ENCODE peak calls at places on chromosomes 6 and 20, in four cellular contexts. O, M, J and P are unnamed samples. For H3K27me3, the result is how much of the 10 kb centered on the place peaks cover.

GRCh38 chr6:116971959-116972358 is 94.9 kb downstream of the RFX6 start:
- DNase-seq in O (no peak), M (no peak), J (no peak), P (peak)

GRCh38 chr6:125791820-125792165 is 1.0 kb downstream of the NCOA7 start:
- DNase-seq in O (no peak), M (no peak), J (no peak), P (no peak)

GRCh38 chr6:11083491-11083890 is 10.1 kb upstream of the SMIM13 start:
- DNase-seq in O (no peak), M (no peak), J (no peak), P (peak)

GRCh38 chr6:85404497-85405174 is 45.2 kb upstream of the NT5E start:
- DNase-seq in O (no peak), M (no peak), J (no peak), P (peak)

GRCh38 chr6:43052842-43053544 is 658 bp downstream of the CUL7 start:
- DNase-seq in O (no peak), M (no peak), J (no peak), P (peak)

GRCh38 chr20:728022-728944 is 40.0 kb downstream of the SLC52A3 start:
- DNase-seq in O (no peak), M (no peak), J (peak), P (peak)

GRCh38 chr20:10523438-10523837 is 88.3 kb downstream of the SLX4IP start:
- DNase-seq in O (no peak), M (no peak), J (no peak), P (no peak)

GRCh38 chr6:189676-190075 is 102.6 kb upstream of the DUSP22 start:
- DNase-seq in O (no peak), M (no peak), J (no peak), P (no peak)

GRCh38 chr6:20473518-20473917 is 60.7 kb upstream of the CDKAL1 start:
- DNase-seq in O (no peak), M (no peak), J (no peak), P (no peak)

GRCh38 chr20:43840382-43841070 is 74.1 kb upstream of the TOX2 start:
- DNase-seq in O (peak), M (no peak), J (no peak), P (no peak)

GRCh38 chr6:89146748-89147715 is 1.2 kb downstream of the PM20D2 start:
- DNase-seq in O (no peak), M (no peak), J (no peak), P (no peak)

GRCh38 chr6:133198725-133199124 is 42.4 kb upstream of the EYA4 start:
- DNase-seq in O (no peak), M (no peak), J (no peak), P (no peak)

GRCh38 chr6:161163466-161164181 is 110.2 kb downstream of the AGPAT4 start:
- DNase-seq in O (no peak), M (no peak), J (no peak), P (no peak)

GRCh38 chr6:162726997-162727346 is 594 bp downstream of the PRKN start:
- DNase-seq in O (no peak), M (no peak), J (no peak), P (no peak)

GRCh38 chr6:135209803-135210202 is 28.7 kb downstream of the MYB start:
- DNase-seq in O (no peak), M (no peak), J (no peak), P (no peak)

GRCh38 chr20:36917943-36918342 is 33.6 kb downstream of the SAMHD1 start:
- DNase-seq in O (no peak), M (no peak), J (no peak), P (no peak)

GRCh38 chr6:45946352-45946751 is 69.3 kb downstream of the CLIC5 start:
- DNase-seq in O (no peak), M (no peak), J (peak), P (no peak)

GRCh38 chr6:12458558-12458957 is 168.4 kb downstream of the EDN1 start:
- DNase-seq in O (no peak), M (no peak), J (no peak), P (no peak)

GRCh38 chr6:24827970-24828369 is 29.3 kb upstream of the ARMH2 start:
- DNase-seq in O (no peak), M (no peak), J (no peak), P (no peak)

GRCh38 chr20:6921717-6922386 is 154.4 kb downstream of the BMP2 start:
- DNase-seq in O (no peak), M (no peak), J (no peak), P (no peak)

GRCh38 chr6:22357724-22358189 is 60.9 kb upstream of the PRL start:
- DNase-seq in O (no peak), M (no peak), J (no peak), P (no peak)

GRCh38 chr20:35991142-35991771 is 22.9 kb downstream of the CNBD2 start:
- DNase-seq in O (no peak), M (no peak), J (no peak), P (peak)

GRCh38 chr6:144469144-144469575 is 184.0 kb downstream of the UTRN start:
- DNase-seq in O (no peak), M (no peak), J (no peak), P (no peak)

GRCh38 chr6:89792881-89793280 is 26.7 kb downstream of the MDN1 start:
- DNase-seq in O (no peak), M (no peak), J (no peak), P (peak)

GRCh38 chr6:21310736-21311135 is 282.8 kb upstream of the SOX4 start:
- DNase-seq in O (no peak), M (no peak), J (no peak), P (no peak)

GRCh38 chr20:57938158-57939108 is 228.6 kb upstream of the PMEPA1 start:
- DNase-seq in O (no peak), M (no peak), J (no peak), P (peak)

GRCh38 chr6:135299256-135299655 is 118.1 kb downstream of the MYB start:
- DNase-seq in O (no peak), M (no peak), J (no peak), P (peak)

GRCh38 chr20:24497851-24498250 is 28.4 kb downstream of the SYNDIG1 start:
- DNase-seq in O (no peak), M (no peak), J (no peak), P (peak)

GRCh38 chr20:51634257-51634656 is 91.7 kb upstream of the NFATC2 start:
- DNase-seq in O (no peak), M (no peak), J (no peak), P (peak)

GRCh38 chr20:47127986-47128385 is 228.5 kb downstream of the ZMYND8 start:
- DNase-seq in O (no peak), M (no peak), J (no peak), P (no peak)

GRCh38 chr6:162343902-162344226 is 383.7 kb downstream of the PRKN start:
- DNase-seq in O (no peak), M (no peak), J (no peak), P (no peak)

GRCh38 chr20:44615876-44616603 is 33.7 kb downstream of the PKIG start:
- DNase-seq in O (no peak), M (no peak), J (no peak), P (no peak)

GRCh38 chr20:21707999-21708737 is 2.7 kb downstream of the PAX1 start:
- DNase-seq in O (no peak), M (no peak), J (peak), P (no peak)

GRCh38 chr6:106097368-106098231 is 11.5 kb downstream of the PRDM1 start:
- DNase-seq in O (peak), M (peak), J (no peak), P (no peak)

GRCh38 chr6:80165143-80165542 is 58.7 kb downstream of the BCKDHB start:
- DNase-seq in O (no peak), M (no peak), J (no peak), P (no peak)

GRCh38 chr6:80158478-80158989 is 52.1 kb downstream of the BCKDHB start:
- DNase-seq in O (no peak), M (no peak), J (no peak), P (no peak)

GRCh38 chr6:80161438-80161837 is 55.0 kb downstream of the BCKDHB start:
- DNase-seq in O (no peak), M (no peak), J (no peak), P (no peak)

GRCh38 chr6:80165819-80166218 is 59.3 kb downstream of the BCKDHB start:
- DNase-seq in O (no peak), M (no peak), J (no peak), P (no peak)

GRCh38 chr6:80163754-80164187 is 57.3 kb downstream of the BCKDHB start:
- DNase-seq in O (no peak), M (no peak), J (no peak), P (peak)
- H3K4me3 ChIP-seq in O (peak), M (no peak), J (no peak), P (no peak)

GRCh38 chr20:64107736-64108457 is 532 bp upstream of the NPBWR2 start:
- DNase-seq in O (no peak), M (no peak), J (peak), P (no peak)

GRCh38 chr20:64105846-64106434 is 1.4 kb downstream of the NPBWR2 start:
- DNase-seq in O (no peak), M (no peak), J (peak), P (no peak)

GRCh38 chr20:64106981-64107735 is at the start of gene NPBWR2:
- DNase-seq in O (no peak), M (no peak), J (peak), P (no peak)

GRCh38 chr20:64104667-64105451 is 2.5 kb downstream of the NPBWR2 start:
- DNase-seq in O (no peak), M (no peak), J (peak), P (no peak)

GRCh38 chr20:64106435-64106961 is 867 bp downstream of the NPBWR2 start:
- DNase-seq in O (no peak), M (no peak), J (peak), P (no peak)
- H3K27me3 ChIP-seq in O (under half), M (under half), J (under half), P (under half)

GRCh38 chr6:166626177-166627038 is 643 bp downstream of the RPS6KA2 start:
- DNase-seq in O (peak), M (no peak), J (peak), P (no peak)

GRCh38 chr6:166627039-166627874 is at the start of gene RPS6KA2:
- DNase-seq in O (peak), M (peak), J (peak), P (peak)

GRCh38 chr6:166623318-166623717 is 3.7 kb downstream of the RPS6KA2 start:
- DNase-seq in O (no peak), M (no peak), J (no peak), P (no peak)

GRCh38 chr6:166624275-166624674 is 2.8 kb downstream of the RPS6KA2 start:
- DNase-seq in O (no peak), M (no peak), J (no peak), P (no peak)

GRCh38 chr6:166625356-166625755 is 1.7 kb downstream of the RPS6KA2 start:
- DNase-seq in O (no peak), M (no peak), J (no peak), P (peak)
- H3K4me3 ChIP-seq in O (no peak), M (no peak), J (no peak), P (peak)

DNA sequence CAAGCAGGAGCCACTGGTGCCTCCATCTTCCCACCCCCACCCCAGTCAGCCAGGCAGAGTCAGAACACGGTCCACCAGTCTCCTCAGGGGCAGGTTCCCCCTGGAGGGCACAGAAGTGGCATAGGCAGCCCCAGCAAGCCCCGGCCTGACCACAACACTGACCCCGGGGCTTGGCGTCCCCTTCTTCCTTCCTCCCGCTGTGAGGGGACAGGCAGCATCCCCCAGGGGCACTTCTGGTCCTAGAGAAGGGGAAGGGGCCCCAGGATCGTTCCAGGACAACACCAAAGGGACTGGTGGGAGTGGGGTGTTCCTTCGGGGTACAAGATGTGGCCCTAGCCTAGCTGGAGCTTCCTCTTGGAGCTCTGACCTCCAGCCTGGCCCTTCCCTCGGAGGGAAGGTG is 36.1 kb downstream of the YTHDF1 start:
- DNase-seq in O (no peak), M (no peak), J (no peak), P (no peak)
- H3K27me3 ChIP-seq in O (under half), M (half or more), J (half or more), P (half or more)

DNA sequence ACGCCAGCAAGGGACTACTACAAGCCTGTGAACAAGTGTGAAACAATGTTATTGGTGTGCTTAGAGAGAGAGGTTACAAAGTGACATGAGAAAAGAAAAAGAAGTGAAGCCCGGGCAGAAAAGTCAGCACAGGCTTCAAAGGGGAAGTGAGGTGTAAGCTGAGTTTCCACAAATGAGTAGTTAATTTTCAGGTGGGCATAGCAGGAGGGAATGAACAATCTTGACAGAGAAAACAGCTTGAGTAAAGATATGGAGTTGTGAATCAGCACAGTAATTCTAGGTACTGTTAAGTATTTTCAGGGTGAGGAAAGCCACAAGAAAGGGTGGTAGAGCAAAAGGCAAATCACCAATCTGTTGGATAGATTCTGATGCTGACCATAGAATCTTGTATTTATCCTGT is 4.3 kb downstream of the KCNQ5 start:
- DNase-seq in O (no peak), M (no peak), J (no peak), P (no peak)
- H3K4me3 ChIP-seq in O (no peak), M (no peak), J (no peak), P (no peak)

GRCh38 chr20:33290852-33291251 is 7.8 kb downstream of the BPIFB1 start:
- DNase-seq in O (no peak), M (no peak), J (no peak), P (no peak)
- H3K27me3 ChIP-seq in O (under half), M (under half), J (under half), P (under half)

DNA sequence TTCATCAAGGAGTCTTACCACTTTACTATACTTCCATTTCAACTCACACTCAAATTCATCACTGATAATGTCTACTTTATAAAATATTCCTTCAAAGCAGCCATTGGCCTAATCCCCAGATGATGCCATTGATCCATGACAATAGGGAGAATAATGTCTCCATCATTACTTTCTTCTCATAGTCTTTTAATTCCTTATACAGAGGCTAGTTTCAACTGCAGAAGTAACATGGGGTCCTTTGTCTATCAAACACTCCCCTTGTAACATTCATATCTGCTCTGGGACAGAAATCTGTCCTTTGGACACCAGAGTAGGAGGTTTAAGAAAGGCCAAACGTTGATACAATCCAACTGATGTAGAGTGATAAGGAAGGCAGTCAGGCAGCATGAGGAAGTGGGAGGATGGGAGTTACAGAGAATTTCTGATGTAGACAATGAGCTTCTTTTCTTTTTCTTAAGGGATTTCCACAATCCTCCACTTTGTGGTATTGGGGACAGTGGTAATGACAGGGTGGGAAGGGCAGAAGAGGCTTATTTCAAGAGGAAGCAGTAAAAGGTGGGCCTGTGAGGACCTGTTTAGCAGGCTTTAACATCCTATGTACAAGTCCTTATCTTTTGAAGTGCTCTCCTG is 18.9 kb upstream of the HLA-DOA start:
- DNase-seq in O (no peak), M (no peak), J (no peak), P (no peak)
- H3K4me3 ChIP-seq in O (no peak), M (no peak), J (no peak), P (no peak)

GRCh38 chr6:75201076-75201475 is 4.8 kb downstream of the COL12A1 start:
- DNase-seq in O (no peak), M (no peak), J (no peak), P (no peak)
- H3K27me3 ChIP-seq in O (under half), M (under half), J (under half), P (under half)